ENCODE peak calls at places on chromosomes 11 and 22, in eight cellular contexts. W is tibial artery, J is dorsolateral prefrontal cortex, O is bronchial epithelial cell, T is fibroblast of mammary gland, U is AG09309, P is spleen, B is GM13976. N is an unnamed sample.

GRCh38 chr11:74366576-74366975 is 31.7 kb downstream of the PGM2L1 start:
- DNase-seq in O (no peak), U (peak), T (peak), W (no peak), B (no peak), P (no peak), J (no peak), N (no peak)

GRCh38 chr11:57778318-57779037 is 16.9 kb downstream of the CTNND1 start:
- DNase-seq in J (peak), O (peak), U (peak), W (peak), B (no peak), T (peak), P (peak), N (peak)

GRCh38 chr11:112727341-112727841 is 233.8 kb upstream of the NCAM1 start:
- DNase-seq in J (no peak), O (no peak), U (no peak), T (no peak), B (no peak), P (no peak), W (no peak), N (no peak)

GRCh38 chr11:95330332-95330731 is 99.3 kb upstream of the SESN3 start:
- DNase-seq in T (no peak), B (no peak), U (no peak), P (no peak), W (no peak), J (no peak), O (no peak), N (no peak)

GRCh38 chr22:44862981-44863860 is 110.8 kb downstream of the ARHGAP8 start:
- DNase-seq in B (no peak), O (no peak), P (no peak), U (no peak), J (no peak), W (no peak), T (no peak), N (peak)

GRCh38 chr11:58786693-58787092 is 55.0 kb upstream of the GLYAT start:
- DNase-seq in B (no peak), P (no peak), T (peak), U (no peak), O (no peak), J (no peak), W (no peak), N (no peak)

GRCh38 chr22:28019360-28019759 is 100.3 kb upstream of the PITPNB start:
- DNase-seq in O (peak), P (peak), U (no peak), J (peak), T (no peak), W (peak), B (no peak), N (peak)

GRCh38 chr11:64687204-64687603 is 35.8 kb downstream of the NRXN2 start:
- DNase-seq in U (no peak), W (peak), J (peak), P (peak), O (no peak), B (no peak), T (no peak), N (no peak)

GRCh38 chr11:45885274-45885920 is at the start of gene MAPK8IP1:
- DNase-seq in W (no peak), O (no peak), T (peak), B (peak), U (no peak), J (no peak), P (peak), N (peak)

GRCh38 chr11:103877221-103877620 is 159.2 kb upstream of the DDI1 start:
- DNase-seq in T (peak), O (no peak), B (no peak), J (no peak), W (no peak), P (no peak), U (no peak), N (peak)

GRCh38 chr22:35480627-35481565 is 59.7 kb upstream of the RASD2 start:
- DNase-seq in P (peak), W (no peak), O (no peak), J (no peak), B (no peak), T (no peak), U (no peak), N (no peak)

GRCh38 chr11:85815186-85815911 is 4.4 kb upstream of the SYTL2 start:
- DNase-seq in P (no peak), B (no peak), W (no peak), O (peak), U (no peak), J (no peak), T (peak), N (no peak)

GRCh38 chr22:22944268-22944985 is 56.8 kb downstream of the IGLL5 start:
- DNase-seq in P (peak), B (peak), J (peak), W (no peak), O (no peak), T (no peak), U (no peak), N (no peak)

GRCh38 chr11:2804189-2804588 is 81.4 kb downstream of the CDKN1C start:
- DNase-seq in P (peak), J (peak), T (no peak), U (no peak), B (no peak), O (no peak), W (peak), N (no peak)

GRCh38 chr11:7683571-7683970 is 10.3 kb upstream of the CYB5R2 start:
- DNase-seq in O (no peak), B (no peak), U (no peak), P (no peak), W (no peak), T (no peak), J (no peak), N (no peak)

GRCh38 chr11:119639642-119640205 is 89.3 kb downstream of the NECTIN1 start:
- DNase-seq in U (no peak), P (no peak), W (no peak), B (no peak), J (no peak), T (no peak), O (no peak), N (no peak)

GRCh38 chr11:118928870-118929495 is 3.3 kb upstream of the BCL9L start:
- DNase-seq in P (peak), W (peak), B (no peak), T (peak), J (no peak), O (no peak), U (no peak), N (peak)

GRCh38 chr11:110000045-110000502 is 93.1 kb upstream of the ZC3H12C start:
- DNase-seq in T (peak), P (no peak), W (no peak), J (no peak), U (peak), O (peak), B (peak), N (peak)

GRCh38 chr11:9972917-9973504 is 309.1 kb downstream of the SWAP70 start:
- DNase-seq in T (peak), B (peak), O (peak), W (no peak), J (no peak), U (peak), P (no peak), N (peak)

GRCh38 chr11:79950741-79951140 is 509.9 kb upstream of the TENM4 start:
- DNase-seq in O (no peak), B (no peak), U (no peak), T (no peak), P (no peak), J (no peak), W (no peak), N (no peak)

GRCh38 chr22:20953668-20954500 is 13.2 kb upstream of the AIFM3 start:
- DNase-seq in P (no peak), J (no peak), B (no peak), U (peak), T (peak), W (no peak), O (peak), N (peak)

GRCh38 chr22:45125198-45125597 is 38.5 kb upstream of the NUP50 start:
- DNase-seq in W (no peak), U (no peak), P (no peak), J (no peak), B (no peak), O (no peak), T (peak), N (no peak)

GRCh38 chr22:31650391-31650790 is 11.6 kb downstream of the PISD start:
- DNase-seq in O (peak), P (no peak), W (no peak), U (peak), B (no peak), T (peak), J (no peak), N (peak)

GRCh38 chr11:119774180-119774763 is 45.3 kb upstream of the NECTIN1 start:
- DNase-seq in W (no peak), J (no peak), O (peak), B (no peak), P (peak), T (peak), U (no peak), N (peak)

GRCh38 chr11:63682045-63682915 is 980 bp downstream of the RTN3 start:
- DNase-seq in T (peak), O (no peak), B (no peak), J (peak), P (no peak), W (peak), U (no peak), N (peak)

GRCh38 chr11:75103380-75104026 is 6.8 kb upstream of the OR2AT4 start:
- DNase-seq in B (no peak), W (no peak), U (peak), P (no peak), T (peak), O (peak), J (no peak), N (peak)

GRCh38 chr11:114131366-114131963 is 72.0 kb downstream of the ZBTB16 start:
- DNase-seq in J (no peak), B (no peak), T (no peak), W (no peak), U (no peak), P (no peak), O (no peak), N (no peak)

GRCh38 chr11:64846998-64847666 is 2.7 kb upstream of the CDC42BPG start:
- DNase-seq in U (no peak), T (peak), J (peak), O (peak), W (peak), P (peak), B (peak), N (peak)

GRCh38 chr11:111540921-111541208 is 345 bp downstream of the LAYN start:
- DNase-seq in W (no peak), T (no peak), J (no peak), O (no peak), U (no peak), B (peak), P (no peak), N (no peak)

GRCh38 chr11:107606122-107606521 is 15.2 kb downstream of the ELMOD1 start:
- DNase-seq in J (no peak), T (no peak), B (no peak), O (no peak), U (no peak), P (no peak), W (no peak), N (no peak)
- TF ChIP-seq CTCF in J (no peak), T (peak), B (no peak), O (no peak), U (peak), P (no peak), W (no peak), N (no peak)

GRCh38 chr11:73335204-73335923 is 27.3 kb downstream of the ARHGEF17 start:
- DNase-seq in U (no peak), T (peak), B (peak), P (peak), J (peak), O (peak), W (peak), N (peak)

GRCh38 chr11:73333173-73333572 is 25.1 kb downstream of the ARHGEF17 start:
- DNase-seq in P (no peak), O (no peak), U (no peak), J (no peak), W (no peak), T (no peak), B (no peak), N (no peak)

GRCh38 chr11:73331138-73331916 is 23.3 kb downstream of the ARHGEF17 start:
- DNase-seq in U (no peak), W (no peak), B (no peak), P (no peak), J (no peak), O (no peak), T (no peak), N (no peak)

GRCh38 chr11:73333626-73334199 is 25.6 kb downstream of the ARHGEF17 start:
- DNase-seq in T (peak), W (no peak), O (no peak), J (no peak), U (no peak), P (no peak), B (no peak), N (no peak)

GRCh38 chr11:73334244-73335203 is 26.4 kb downstream of the ARHGEF17 start:
- DNase-seq in B (peak), U (no peak), P (no peak), T (peak), W (peak), J (no peak), O (peak), N (peak)
- TF ChIP-seq CTCF in B (peak), U (peak), P (no peak), T (no peak), W (no peak), J (no peak), O (no peak), N (no peak)

GRCh38 chr22:39212721-39213376 is 31.9 kb downstream of the PDGFB start:
- DNase-seq in O (peak), T (peak), J (no peak), B (peak), W (no peak), U (no peak), P (peak), N (peak)
- TF ChIP-seq CTCF in O (no peak), T (no peak), J (no peak), B (no peak), W (no peak), U (no peak), P (no peak), N (no peak)

DNA sequence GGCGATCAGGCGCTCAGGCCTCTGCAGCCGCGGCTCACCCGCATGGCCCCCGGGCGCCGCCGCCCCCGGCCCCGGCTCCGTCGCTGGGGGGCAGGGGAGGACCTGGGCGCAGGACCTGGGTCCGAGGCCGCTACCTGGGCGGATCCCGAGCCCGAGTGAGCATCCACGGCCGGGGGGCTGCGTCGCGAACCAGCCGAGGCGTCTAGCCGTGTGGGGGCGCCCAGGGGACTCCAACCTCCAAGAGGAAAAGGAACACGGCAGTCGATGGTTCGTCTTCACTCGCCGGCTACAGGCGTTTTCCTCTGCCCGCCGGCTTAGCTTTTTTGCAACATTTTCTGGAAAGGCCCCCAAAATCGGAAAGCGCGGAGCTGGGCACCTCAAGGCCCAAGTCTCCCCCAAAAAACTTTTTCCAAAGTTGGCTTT is 698 bp downstream of the PDGFB start:
- DNase-seq in W (no peak), P (no peak), J (no peak), U (no peak), O (no peak), B (no peak), T (no peak), N (no peak)
- TF ChIP-seq CTCF in W (no peak), P (no peak), J (no peak), U (no peak), O (no peak), B (peak), T (no peak), N (no peak)

DNA sequence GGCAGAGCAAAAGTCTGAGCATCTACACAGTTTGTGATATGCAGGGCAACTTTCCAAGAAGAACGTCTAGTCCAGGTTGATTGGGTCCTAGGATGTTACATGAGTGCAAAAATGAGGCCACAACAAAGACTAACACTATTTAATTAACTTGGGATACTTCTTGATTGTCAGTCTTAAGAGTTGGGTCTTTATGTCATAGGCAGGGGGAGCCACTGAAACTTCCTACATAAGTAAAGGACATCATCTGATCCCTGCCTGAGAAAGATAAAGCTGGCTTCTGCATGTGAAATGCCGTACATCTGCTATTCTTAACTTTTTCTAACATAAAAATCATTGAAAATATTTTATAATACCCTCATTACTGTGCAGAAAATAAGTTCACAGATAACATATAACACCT is 525.5 kb downstream of the NTM start:
- DNase-seq in P (no peak), W (no peak), U (no peak), O (no peak), B (no peak), J (no peak), T (no peak), N (no peak)
- TF ChIP-seq CTCF in P (no peak), W (no peak), U (no peak), O (no peak), B (no peak), J (no peak), T (no peak), N (no peak)

DNA sequence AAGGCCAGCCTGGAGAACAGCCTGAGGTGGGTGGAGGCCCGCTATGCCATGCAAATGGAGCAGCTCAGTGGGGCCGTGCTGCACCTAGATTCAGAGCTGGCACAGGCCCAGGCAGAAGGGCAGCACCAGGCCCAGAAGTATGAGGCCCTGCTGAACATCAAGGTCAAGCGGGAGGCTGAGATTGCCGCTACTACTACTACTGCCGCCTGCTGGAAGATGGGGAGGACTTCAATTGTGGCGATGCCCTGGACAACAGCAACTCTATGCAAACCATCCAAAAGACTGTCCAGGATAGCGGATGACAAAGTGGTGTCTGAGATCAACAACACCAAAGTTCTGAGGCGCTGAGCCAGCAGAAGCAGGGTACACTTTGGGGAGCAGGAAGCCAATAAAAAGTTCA is 3.1 kb upstream of the TMEM218 start:
- DNase-seq in T (peak), P (no peak), B (no peak), W (no peak), U (no peak), J (no peak), O (no peak), N (no peak)
- TF ChIP-seq CTCF in T (peak), P (no peak), B (no peak), W (no peak), U (peak), J (no peak), O (peak), N (no peak)

DNA sequence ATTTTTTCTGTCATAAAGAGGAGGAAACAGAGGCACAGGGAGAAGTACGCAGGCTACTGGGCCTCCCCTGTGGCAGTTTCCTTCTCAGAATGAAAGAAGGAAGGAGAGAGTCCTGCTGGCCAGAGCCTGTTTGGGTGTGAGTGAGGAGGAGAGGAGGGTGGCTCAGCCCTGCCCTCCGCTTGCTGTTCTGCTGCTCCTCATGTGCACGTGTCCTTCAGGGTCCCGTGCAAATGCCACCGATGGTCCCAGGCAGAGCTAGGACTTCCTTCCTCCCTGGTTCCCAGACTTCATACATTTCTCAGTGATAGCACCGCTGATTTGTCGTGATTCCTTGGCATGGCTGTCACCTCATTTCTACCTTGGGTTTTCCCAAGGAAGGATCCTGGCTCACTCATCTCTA is 88.7 kb downstream of the PKNOX2 start:
- DNase-seq in T (no peak), B (no peak), J (no peak), U (no peak), O (no peak), P (no peak), W (no peak), N (no peak)
- TF ChIP-seq CTCF in T (no peak), B (no peak), J (no peak), U (no peak), O (no peak), P (no peak), W (no peak), N (no peak)

DNA sequence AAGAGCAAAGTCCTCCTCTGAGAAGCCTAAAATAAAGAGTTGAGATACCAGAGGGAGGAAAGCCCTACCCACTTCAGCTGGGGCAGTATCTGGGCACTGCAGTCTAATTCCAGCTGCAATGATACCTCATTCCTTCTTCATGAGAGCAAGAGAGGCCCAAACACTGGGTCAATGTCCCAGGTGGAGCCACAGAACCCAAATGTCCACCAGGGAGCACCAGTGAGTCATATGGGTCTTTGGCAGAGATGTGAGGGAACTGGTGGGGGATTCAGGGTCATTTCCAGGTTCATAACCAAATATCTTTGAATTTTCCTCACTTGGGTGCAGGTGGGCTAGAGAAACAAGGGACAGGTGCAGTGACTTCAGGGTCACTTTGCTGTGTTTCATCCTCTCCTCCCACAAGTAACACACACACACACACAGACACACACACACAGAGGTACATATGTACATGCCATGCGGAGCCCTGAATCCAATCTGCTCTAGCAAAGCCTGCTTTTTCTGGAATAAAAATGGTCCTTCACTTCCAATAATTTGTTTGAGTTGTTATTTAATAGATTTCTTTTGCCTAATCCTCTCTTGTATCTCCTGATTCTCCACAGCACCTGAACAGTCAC is 585.4 kb downstream of the SOX6 start:
- DNase-seq in W (peak), P (no peak), U (no peak), O (peak), B (no peak), J (no peak), T (peak), N (peak)
- TF ChIP-seq CTCF in W (peak), P (no peak), U (peak), O (peak), B (peak), J (peak), T (peak), N (peak)

DNA sequence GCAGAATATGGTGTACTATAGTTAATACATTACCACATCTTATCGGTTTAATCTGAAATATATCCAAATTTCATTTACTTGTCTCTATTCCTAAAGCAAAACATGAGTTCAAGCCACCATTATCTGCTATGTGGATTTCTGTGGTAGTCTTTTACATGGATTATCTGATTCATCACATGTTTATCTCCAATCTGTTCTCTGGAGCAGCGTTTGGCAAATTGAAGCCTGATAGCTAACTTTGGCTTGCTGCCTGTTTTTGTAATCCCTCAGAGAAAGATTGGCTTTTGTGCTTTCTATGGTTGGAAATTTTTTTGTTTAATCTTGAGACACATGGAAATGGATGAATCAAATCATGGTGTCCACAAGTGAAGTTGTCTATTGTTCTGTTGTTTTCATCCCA is 274.3 kb downstream of the JRKL start:
- DNase-seq in B (no peak), O (no peak), T (no peak), P (no peak), J (no peak), U (no peak), W (no peak), N (no peak)
- TF ChIP-seq CTCF in B (no peak), O (no peak), T (no peak), P (no peak), J (no peak), U (no peak), W (no peak), N (no peak)